ENCODE peak calls at places on chromosome 16, in four cellular contexts. C, H, O and W are unnamed samples.

GRCh38 chr16:1530883-1531637 is 2.4 kb upstream of the TMEM204 start:
- DNase-seq in C (no peak), H (no peak), O (no peak), W (no peak)

GRCh38 chr16:17331071-17331521 is 139.7 kb downstream of the XYLT1 start:
- DNase-seq in C (no peak), H (no peak), O (no peak), W (no peak)

GRCh38 chr16:85245307-85246172 is 133.3 kb upstream of the CIBAR2 start:
- DNase-seq in C (peak), H (no peak), O (peak), W (peak)

GRCh38 chr16:70717065-70717464 is 31.2 kb upstream of the MTSS2 start:
- DNase-seq in C (no peak), H (no peak), O (no peak), W (no peak)

GRCh38 chr16:56916571-56917403 is 15.2 kb upstream of the HERPUD1 start:
- DNase-seq in C (no peak), H (peak), O (no peak), W (no peak)

GRCh38 chr16:68781784-68782183 is 44.7 kb downstream of the CDH1 start:
- DNase-seq in C (no peak), H (no peak), O (no peak), W (no peak)

GRCh38 chr16:22948058-22948602 is 134.2 kb downstream of the HS3ST2 start:
- DNase-seq in C (no peak), H (no peak), O (no peak), W (no peak)

GRCh38 chr16:85296859-85297698 is 184.8 kb upstream of the CIBAR2 start:
- DNase-seq in C (peak), H (no peak), O (peak), W (peak)

GRCh38 chr16:12951392-12951791 is 50.0 kb downstream of the SHISA9 start:
- DNase-seq in C (no peak), H (no peak), O (no peak), W (no peak)

GRCh38 chr16:12147681-12148479 is 171.3 kb downstream of the SNX29 start:
- DNase-seq in C (no peak), H (no peak), O (no peak), W (no peak)

GRCh38 chr16:88331989-88332920 is 50.5 kb upstream of the ZNF469 start:
- DNase-seq in C (no peak), H (no peak), O (no peak), W (peak)

GRCh38 chr16:67399749-67400704 is 6.7 kb upstream of the TPPP3 start:
- DNase-seq in C (no peak), H (no peak), O (no peak), W (no peak)
- TF ChIP-seq CHD4 in C (no peak), H (no peak), O (no peak), W (no peak)

GRCh38 chr16:27204232-27204915 is 1.0 kb downstream of the KDM8 start:
- DNase-seq in C (no peak), H (no peak), O (no peak), W (no peak)

GRCh38 chr16:27199747-27200146 is 3.6 kb upstream of the KDM8 start:
- DNase-seq in C (no peak), H (peak), O (no peak), W (no peak)

GRCh38 chr16:27205436-27206065 is 2.2 kb downstream of the KDM8 start:
- DNase-seq in C (no peak), H (no peak), O (no peak), W (no peak)

GRCh38 chr16:27202923-27203428 is 350 bp upstream of the KDM8 start:
- DNase-seq in C (no peak), H (no peak), O (no peak), W (no peak)

DNA sequence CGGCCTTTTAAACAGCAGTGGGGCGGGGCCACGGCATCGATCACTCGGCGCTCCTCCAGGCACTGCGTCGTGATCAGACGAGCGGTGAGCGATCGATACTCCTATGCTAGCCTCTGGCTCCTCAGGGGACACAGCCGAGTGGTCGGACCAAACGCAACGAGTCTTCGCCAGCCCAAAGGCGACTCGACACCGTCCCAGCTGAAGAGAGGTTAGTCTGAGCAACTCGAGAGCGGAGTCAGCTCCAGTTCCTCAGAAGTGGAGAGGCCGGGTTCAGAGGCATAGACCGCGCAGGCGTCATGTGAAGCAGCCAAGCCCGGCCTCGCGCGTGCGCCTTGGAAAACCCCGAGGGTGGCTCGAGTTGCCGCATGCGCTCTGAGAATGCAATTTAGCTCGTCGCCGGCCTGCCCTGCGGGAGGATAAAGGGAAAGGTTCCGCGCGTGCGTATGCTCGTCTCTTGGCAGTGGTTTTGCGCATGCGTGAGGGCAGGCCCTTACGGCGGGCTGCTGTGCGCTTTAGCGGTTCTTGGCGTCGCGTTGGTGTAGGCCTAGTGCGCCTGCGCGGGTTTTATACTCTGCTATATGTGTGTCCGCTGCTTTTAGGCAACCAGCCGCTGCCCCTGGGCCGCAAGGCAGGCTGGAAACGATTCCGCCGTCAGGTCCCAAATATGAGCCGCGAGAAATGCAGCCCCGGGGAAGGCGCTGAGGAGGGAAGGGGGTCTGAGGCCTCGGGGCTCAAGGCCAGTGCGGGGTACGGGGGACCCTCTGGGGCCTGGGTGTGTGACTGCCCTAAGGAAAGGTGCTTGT is at the start of gene KDM8:
- DNase-seq in C (peak), H (peak), O (peak), W (peak)
- TF ChIP-seq CHD4 in C (no peak), H (no peak), O (no peak), W (no peak)

GRCh38 chr16:78444-79145 is 570 bp downstream of the MPG start:
- DNase-seq in C (no peak), H (no peak), O (no peak), W (no peak)
- TF ChIP-seq CHD4 in C (no peak), H (no peak), O (no peak), W (no peak)

GRCh38 chr16:27703545-27703944 is 153.6 kb downstream of the KATNIP start:
- DNase-seq in C (no peak), H (no peak), O (no peak), W (no peak)
- TF ChIP-seq CHD4 in C (no peak), H (no peak), O (no peak), W (no peak)

GRCh38 chr16:72404299-72404698 is 232.3 kb upstream of the PMFBP1 start:
- DNase-seq in C (no peak), H (no peak), O (no peak), W (no peak)
- TF ChIP-seq CHD4 in C (no peak), H (no peak), O (no peak), W (no peak)

DNA sequence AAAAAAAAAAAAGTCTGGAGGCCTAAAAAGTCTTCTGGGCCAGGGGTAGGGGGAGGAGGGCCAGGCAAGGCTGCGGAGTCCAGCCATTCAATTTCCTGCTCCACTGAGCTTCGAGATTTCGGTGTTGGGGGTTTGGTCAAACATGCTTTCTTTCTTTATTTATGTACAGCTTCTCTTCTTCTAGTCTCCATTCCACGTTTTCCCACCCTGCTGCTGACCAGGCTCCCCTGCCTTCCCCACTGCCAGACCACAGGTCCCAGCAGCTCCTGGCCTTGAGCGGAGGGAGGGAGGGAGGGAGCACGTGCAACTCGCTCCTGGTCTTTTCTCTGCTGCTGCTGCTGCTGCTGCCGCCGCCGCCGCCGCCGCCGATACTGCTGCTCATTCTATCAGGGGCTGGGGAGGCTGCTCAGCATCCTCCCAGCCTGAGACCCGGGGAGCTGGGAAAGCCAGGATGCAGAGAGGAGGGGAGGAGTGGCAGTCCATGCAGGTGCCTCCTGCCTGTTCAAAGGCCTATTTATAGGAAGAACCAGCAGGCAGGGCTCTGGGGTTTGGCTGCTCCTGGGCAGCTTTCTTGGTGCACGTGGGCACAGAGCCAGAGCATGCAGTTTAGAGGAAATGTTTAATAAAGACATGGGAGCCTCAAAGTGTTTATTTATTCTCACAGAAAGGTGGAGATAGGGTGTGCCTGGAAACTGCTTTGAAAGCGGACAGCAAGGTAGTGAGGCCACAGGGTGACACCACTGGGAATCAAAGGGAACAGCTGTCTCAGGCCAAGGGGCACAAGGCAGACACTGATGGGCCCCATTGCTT is 23.4 kb upstream of the ZFHX3 start:
- DNase-seq in C (no peak), H (no peak), O (peak), W (no peak)
- TF ChIP-seq CHD4 in C (no peak), H (no peak), O (no peak), W (no peak)